ENCODE peak calls at places on chromosome 10, in nine cellular contexts. One of them, this sample, is unnamed.

GRCh38 chr10:132389631-132390454 is 7.2 kb upstream of the PWWP2B start:
- DNase-seq in astrocyte of the spinal cord: no peak
- DNase-seq in stimulated activated CD8-positive, alpha-beta memory T cell treated with anti-CD3 and anti-CD28 coated beads, Interleukin-15, amount 100 ng/mL, for 1 hour: no peak
- DNase-seq in non-pigmented ciliary epithelial cell: no peak
- DNase-seq in smooth muscle cell of the brain vasculature: no peak
- DNase-seq in effector CD4-positive, alpha-beta T cell: no peak
- DNase-seq in thyroid gland: no peak
- DNase-seq in DND-41: no peak
- DNase-seq in SK-N-SH: no peak
- DNase-seq in this sample: no peak

GRCh38 chr10:77522268-77522809 is 115.3 kb downstream of the KCNMA1 start:
- DNase-seq in astrocyte of the spinal cord: no peak
- DNase-seq in stimulated activated CD8-positive, alpha-beta memory T cell treated with anti-CD3 and anti-CD28 coated beads, Interleukin-15, amount 100 ng/mL, for 1 hour: no peak
- DNase-seq in non-pigmented ciliary epithelial cell: no peak
- DNase-seq in smooth muscle cell of the brain vasculature: no peak
- DNase-seq in effector CD4-positive, alpha-beta T cell: no peak
- DNase-seq in thyroid gland: no peak
- DNase-seq in DND-41: no peak
- DNase-seq in SK-N-SH: no peak
- DNase-seq in this sample: no peak

GRCh38 chr10:55628260-55628701 is 732.8 kb downstream of the ZWINT start:
- DNase-seq in astrocyte of the spinal cord: peak
- DNase-seq in stimulated activated CD8-positive, alpha-beta memory T cell treated with anti-CD3 and anti-CD28 coated beads, Interleukin-15, amount 100 ng/mL, for 1 hour: no peak
- DNase-seq in non-pigmented ciliary epithelial cell: no peak
- DNase-seq in smooth muscle cell of the brain vasculature: no peak
- DNase-seq in effector CD4-positive, alpha-beta T cell: no peak
- DNase-seq in thyroid gland: peak
- DNase-seq in DND-41: no peak
- DNase-seq in SK-N-SH: peak
- DNase-seq in this sample: no peak

GRCh38 chr10:61896854-61897661 is 4.4 kb upstream of the ARID5B start:
- DNase-seq in astrocyte of the spinal cord: peak
- DNase-seq in stimulated activated CD8-positive, alpha-beta memory T cell treated with anti-CD3 and anti-CD28 coated beads, Interleukin-15, amount 100 ng/mL, for 1 hour: no peak
- DNase-seq in non-pigmented ciliary epithelial cell: no peak
- DNase-seq in smooth muscle cell of the brain vasculature: no peak
- DNase-seq in effector CD4-positive, alpha-beta T cell: peak
- DNase-seq in thyroid gland: peak
- DNase-seq in DND-41: peak
- DNase-seq in SK-N-SH: peak
- DNase-seq in this sample: peak

GRCh38 chr10:62454696-62455451 is 80.7 kb downstream of the ZNF365 start:
- DNase-seq in astrocyte of the spinal cord: peak
- DNase-seq in stimulated activated CD8-positive, alpha-beta memory T cell treated with anti-CD3 and anti-CD28 coated beads, Interleukin-15, amount 100 ng/mL, for 1 hour: no peak
- DNase-seq in non-pigmented ciliary epithelial cell: no peak
- DNase-seq in smooth muscle cell of the brain vasculature: no peak
- DNase-seq in effector CD4-positive, alpha-beta T cell: no peak
- DNase-seq in thyroid gland: no peak
- DNase-seq in DND-41: no peak
- DNase-seq in SK-N-SH: no peak
- DNase-seq in this sample: no peak

GRCh38 chr10:69088801-69089501 is 1.0 kb downstream of the SRGN start:
- DNase-seq in astrocyte of the spinal cord: peak
- DNase-seq in stimulated activated CD8-positive, alpha-beta memory T cell treated with anti-CD3 and anti-CD28 coated beads, Interleukin-15, amount 100 ng/mL, for 1 hour: no peak
- DNase-seq in non-pigmented ciliary epithelial cell: peak
- DNase-seq in smooth muscle cell of the brain vasculature: no peak
- DNase-seq in effector CD4-positive, alpha-beta T cell: peak
- DNase-seq in thyroid gland: no peak
- DNase-seq in DND-41: no peak
- DNase-seq in SK-N-SH: no peak
- DNase-seq in this sample: no peak

GRCh38 chr10:85280014-85280413 is 951.6 kb downstream of the CCSER2 start:
- DNase-seq in astrocyte of the spinal cord: no peak
- DNase-seq in stimulated activated CD8-positive, alpha-beta memory T cell treated with anti-CD3 and anti-CD28 coated beads, Interleukin-15, amount 100 ng/mL, for 1 hour: no peak
- DNase-seq in non-pigmented ciliary epithelial cell: no peak
- DNase-seq in smooth muscle cell of the brain vasculature: no peak
- DNase-seq in effector CD4-positive, alpha-beta T cell: no peak
- DNase-seq in thyroid gland: peak
- DNase-seq in DND-41: no peak
- DNase-seq in SK-N-SH: no peak
- DNase-seq in this sample: no peak

GRCh38 chr10:123134915-123135414 is 805 bp upstream of the HMX3 start:
- DNase-seq in astrocyte of the spinal cord: no peak
- DNase-seq in stimulated activated CD8-positive, alpha-beta memory T cell treated with anti-CD3 and anti-CD28 coated beads, Interleukin-15, amount 100 ng/mL, for 1 hour: no peak
- DNase-seq in non-pigmented ciliary epithelial cell: no peak
- DNase-seq in smooth muscle cell of the brain vasculature: no peak
- DNase-seq in effector CD4-positive, alpha-beta T cell: no peak
- DNase-seq in thyroid gland: no peak
- DNase-seq in DND-41: no peak
- DNase-seq in SK-N-SH: peak
- DNase-seq in this sample: no peak

GRCh38 chr10:24853661-24854060 is 98.7 kb downstream of the PRTFDC1 start:
- DNase-seq in astrocyte of the spinal cord: no peak
- DNase-seq in stimulated activated CD8-positive, alpha-beta memory T cell treated with anti-CD3 and anti-CD28 coated beads, Interleukin-15, amount 100 ng/mL, for 1 hour: no peak
- DNase-seq in non-pigmented ciliary epithelial cell: no peak
- DNase-seq in smooth muscle cell of the brain vasculature: no peak
- DNase-seq in effector CD4-positive, alpha-beta T cell: no peak
- DNase-seq in thyroid gland: no peak
- DNase-seq in DND-41: no peak
- DNase-seq in SK-N-SH: no peak
- DNase-seq in this sample: no peak

This sample was measured in omental fat pad.